ENCODE peak calls at places on chromosome 15, in nine cellular contexts. V is HCEC 1CT, Q is small intestine, D is MG63, E is D341Med, H is SHP77 treated with DMSO at 0.1 percent for 48 hours, F is KBM-7, M is T-helper 9 cell, R is psoas muscle. I is an unnamed sample.

GRCh38 chr15:65851981-65852380 is 17.3 kb upstream of the RAB11A start:
- DNase-seq in V (no peak), Q (no peak), D (no peak), E (no peak), H (no peak), F (no peak), M (no peak), R (no peak), I (no peak)

GRCh38 chr15:31486506-31486905 is 159.9 kb downstream of the KLF13 start:
- DNase-seq in V (no peak), Q (no peak), D (no peak), E (no peak), H (no peak), F (no peak), M (no peak), R (no peak), I (no peak)

GRCh38 chr15:83207622-83208356 is at the start of gene HDGFL3:
- DNase-seq in V (peak), Q (no peak), D (peak), E (peak), H (peak), F (peak), M (no peak), R (peak), I (peak)

GRCh38 chr15:42800731-42801474 is 64.0 kb upstream of the CDAN1 start:
- DNase-seq in V (no peak), Q (no peak), D (no peak), E (no peak), H (no peak), F (no peak), M (no peak), R (no peak), I (no peak)

GRCh38 chr15:43913941-43914340 is 87.1 kb downstream of the WDR76 start:
- DNase-seq in V (no peak), Q (no peak), D (no peak), E (no peak), H (no peak), F (no peak), M (no peak), R (no peak), I (no peak)

GRCh38 chr15:88727439-88727838 is 75.8 kb upstream of the ACAN start:
- DNase-seq in V (no peak), Q (no peak), D (peak), E (no peak), H (no peak), F (no peak), M (no peak), R (no peak), I (no peak)

GRCh38 chr15:34259557-34259956 is 34.7 kb downstream of the EMC4 start:
- DNase-seq in V (no peak), Q (no peak), D (no peak), E (no peak), H (no peak), F (no peak), M (no peak), R (no peak), I (no peak)

GRCh38 chr15:65377976-65378366 is at the start of gene IGDCC3:
- DNase-seq in V (no peak), Q (no peak), D (peak), E (peak), H (no peak), F (peak), M (no peak), R (no peak), I (no peak)

GRCh38 chr15:63212050-63212973 is 22.9 kb downstream of the RAB8B start:
- DNase-seq in V (peak), Q (no peak), D (no peak), E (no peak), H (no peak), F (no peak), M (no peak), R (no peak), I (peak)

GRCh38 chr15:68655686-68656437 is 77.1 kb downstream of the CORO2B start:
- DNase-seq in V (no peak), Q (no peak), D (no peak), E (no peak), H (no peak), F (no peak), M (no peak), R (no peak), I (no peak)

GRCh38 chr15:43974852-43975251 is 148.1 kb downstream of the WDR76 start:
- DNase-seq in V (no peak), Q (no peak), D (no peak), E (no peak), H (no peak), F (no peak), M (no peak), R (no peak), I (no peak)

GRCh38 chr15:79042213-79042928 is 48.2 kb downstream of the RASGRF1 start:
- DNase-seq in V (no peak), Q (no peak), D (no peak), E (no peak), H (no peak), F (no peak), M (no peak), R (no peak), I (no peak)

GRCh38 chr15:40392986-40393948 is 10.7 kb downstream of the KNSTRN start:
- DNase-seq in V (no peak), Q (no peak), D (no peak), E (no peak), H (no peak), F (no peak), M (no peak), R (no peak), I (no peak)

GRCh38 chr15:56537881-56538280 is 72.9 kb upstream of the MNS1 start:
- DNase-seq in V (no peak), Q (peak), D (peak), E (no peak), H (no peak), F (no peak), M (peak), R (peak), I (no peak)

GRCh38 chr15:96330064-96330449 is 443 bp upstream of the NR2F2 start:
- DNase-seq in V (peak), Q (peak), D (peak), E (no peak), H (no peak), F (no peak), M (no peak), R (no peak), I (peak)

GRCh38 chr15:89841306-89841705 is 26.7 kb upstream of the ANPEP start:
- DNase-seq in V (no peak), Q (no peak), D (no peak), E (no peak), H (no peak), F (no peak), M (no peak), R (no peak), I (peak)

GRCh38 chr15:78422571-78423340 is 15.3 kb upstream of the IREB2 start:
- DNase-seq in V (peak), Q (peak), D (peak), E (peak), H (peak), F (peak), M (peak), R (peak), I (peak)

GRCh38 chr15:31934821-31935220 is 95.5 kb upstream of the CHRNA7 start:
- DNase-seq in V (no peak), Q (no peak), D (no peak), E (no peak), H (no peak), F (no peak), M (no peak), R (no peak), I (no peak)

GRCh38 chr15:98779463-98780071 is 131.2 kb downstream of the IGF1R start:
- DNase-seq in V (peak), Q (peak), D (peak), E (peak), H (peak), F (peak), M (peak), R (peak), I (peak)

GRCh38 chr15:100671858-100672543 is 69.6 kb downstream of the ASB7 start:
- DNase-seq in V (no peak), Q (no peak), D (peak), E (peak), H (peak), F (peak), M (no peak), R (no peak), I (peak)

GRCh38 chr15:41961014-41961518 is 11.3 kb downstream of the EHD4 start:
- DNase-seq in V (no peak), Q (peak), D (no peak), E (no peak), H (no peak), F (no peak), M (no peak), R (no peak), I (peak)

GRCh38 chr15:58952751-58953150 is 19.3 kb upstream of the SLTM start:
- DNase-seq in V (peak), Q (no peak), D (no peak), E (no peak), H (no peak), F (no peak), M (no peak), R (no peak), I (peak)